ENCODE peak calls at places on chromosomes 5 and 9, in four cellular contexts. W is fibroblast of mammary gland, J is sigmoid colon, L is PC-3. X is an unnamed sample.
A peak's percentile ranks its signal among the peaks of the same experiment; 100 is the strongest.

GRCh38 chr9:114030364-114030763 is 47.7 kb downstream of the AMBP start:
- DNase-seq in W (no peak), J (peak; percentile 39), L (no peak), X (no peak)

GRCh38 chr9:84886866-84887265 is 217.3 kb downstream of the NTRK2 start:
- DNase-seq in W (no peak), J (no peak), L (no peak), X (no peak)

GRCh38 chr9:124820606-124821246 is 32.5 kb upstream of the WDR38 start:
- DNase-seq in W (no peak), J (no peak), L (no peak), X (no peak)

GRCh38 chr9:129558551-129559505 is 62.1 kb downstream of the C9orf50 start:
- DNase-seq in W (no peak), J (no peak), L (no peak), X (no peak)

GRCh38 chr9:117019242-117019641 is 332.1 kb downstream of the TRIM32 start:
- DNase-seq in W (no peak), J (no peak), L (no peak), X (no peak)

GRCh38 chr5:154603978-154604679 is 126.1 kb upstream of the HAND1 start:
- DNase-seq in W (peak; percentile 22), J (peak; percentile 81), L (peak; percentile 20), X (peak; percentile 23)

GRCh38 chr5:31319338-31319737 is 125.9 kb downstream of the CDH6 start:
- DNase-seq in W (no peak), J (no peak), L (no peak), X (no peak)

GRCh38 chr9:99466104-99466503 is 244.0 kb downstream of the SEC61B start:
- DNase-seq in W (no peak), J (no peak), L (no peak), X (no peak)

GRCh38 chr5:109852371-109853160 is 162.8 kb downstream of the MAN2A1 start:
- DNase-seq in W (peak; percentile 67), J (no peak), L (no peak), X (peak; percentile 66)

GRCh38 chr5:53785924-53786323 is 225.5 kb downstream of the NDUFS4 start:
- DNase-seq in W (peak; percentile 3), J (no peak), L (no peak), X (no peak)

GRCh38 chr9:96150324-96151023 is 151.5 kb downstream of the HSD17B3 start:
- DNase-seq in W (no peak), J (peak; percentile 32), L (no peak), X (no peak)

GRCh38 chr9:84153885-84154284 is 173.3 kb downstream of the RMI1 start:
- DNase-seq in W (peak; percentile 55), J (no peak), L (peak; percentile 50), X (peak; percentile 26)

GRCh38 chr9:131274674-131275331 is 1.5 kb downstream of the FAM78A start:
- DNase-seq in W (no peak), J (no peak), L (no peak), X (no peak)

GRCh38 chr9:20604561-20604960 is 17.7 kb downstream of the MLLT3 start:
- DNase-seq in W (peak; percentile 50), J (no peak), L (no peak), X (peak; percentile 76)

GRCh38 chr5:15383469-15383868 is 116.5 kb upstream of the FBXL7 start:
- DNase-seq in W (peak; percentile 22), J (no peak), L (peak; percentile 34), X (peak; percentile 60)
- TF ChIP-seq CTCF in W (peak; percentile 55), J (no peak), L (peak; percentile 49), X (peak; percentile 72)

GRCh38 chr9:73155968-73156592 is 4.4 kb downstream of the ANXA1 start:
- DNase-seq in W (no peak), J (no peak), L (no peak), X (no peak)

GRCh38 chr9:73155389-73155788 is 3.7 kb downstream of the ANXA1 start:
- DNase-seq in W (no peak), J (no peak), L (no peak), X (no peak)

GRCh38 chr9:73154271-73154670 is 2.6 kb downstream of the ANXA1 start:
- DNase-seq in W (no peak), J (no peak), L (no peak), X (no peak)

GRCh38 chr9:73153793-73154227 is 2.1 kb downstream of the ANXA1 start:
- DNase-seq in W (peak; percentile 76), J (no peak), L (no peak), X (peak; percentile 34)

DNA sequence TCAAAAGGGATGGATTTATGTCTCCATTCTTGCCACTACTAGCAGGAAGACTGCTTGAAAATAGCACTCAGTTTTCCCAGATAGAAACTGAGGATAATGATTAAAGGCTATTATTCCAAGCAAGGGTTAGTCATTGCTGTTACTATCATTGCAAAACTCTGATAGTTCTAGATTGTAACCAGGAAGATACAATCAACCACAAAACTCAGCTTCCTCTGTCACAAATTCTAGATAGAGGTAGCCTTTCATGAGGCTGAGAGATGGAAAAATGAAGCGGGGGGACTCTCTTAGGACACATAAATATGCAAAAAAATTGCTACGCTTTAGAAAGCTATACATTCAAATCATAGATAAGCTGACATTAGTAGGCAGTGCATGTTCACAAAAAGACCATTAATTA is 3.1 kb downstream of the ANXA1 start:
- DNase-seq in W (peak; percentile 43), J (no peak), L (peak; percentile 17), X (no peak)
- H3K4me3 ChIP-seq in W (peak overlapping the region; percentile 84), J (no peak overlapping the region), L (peak overlapping the region; percentile 86), X (peak overlapping the region; percentile 6)

DNA sequence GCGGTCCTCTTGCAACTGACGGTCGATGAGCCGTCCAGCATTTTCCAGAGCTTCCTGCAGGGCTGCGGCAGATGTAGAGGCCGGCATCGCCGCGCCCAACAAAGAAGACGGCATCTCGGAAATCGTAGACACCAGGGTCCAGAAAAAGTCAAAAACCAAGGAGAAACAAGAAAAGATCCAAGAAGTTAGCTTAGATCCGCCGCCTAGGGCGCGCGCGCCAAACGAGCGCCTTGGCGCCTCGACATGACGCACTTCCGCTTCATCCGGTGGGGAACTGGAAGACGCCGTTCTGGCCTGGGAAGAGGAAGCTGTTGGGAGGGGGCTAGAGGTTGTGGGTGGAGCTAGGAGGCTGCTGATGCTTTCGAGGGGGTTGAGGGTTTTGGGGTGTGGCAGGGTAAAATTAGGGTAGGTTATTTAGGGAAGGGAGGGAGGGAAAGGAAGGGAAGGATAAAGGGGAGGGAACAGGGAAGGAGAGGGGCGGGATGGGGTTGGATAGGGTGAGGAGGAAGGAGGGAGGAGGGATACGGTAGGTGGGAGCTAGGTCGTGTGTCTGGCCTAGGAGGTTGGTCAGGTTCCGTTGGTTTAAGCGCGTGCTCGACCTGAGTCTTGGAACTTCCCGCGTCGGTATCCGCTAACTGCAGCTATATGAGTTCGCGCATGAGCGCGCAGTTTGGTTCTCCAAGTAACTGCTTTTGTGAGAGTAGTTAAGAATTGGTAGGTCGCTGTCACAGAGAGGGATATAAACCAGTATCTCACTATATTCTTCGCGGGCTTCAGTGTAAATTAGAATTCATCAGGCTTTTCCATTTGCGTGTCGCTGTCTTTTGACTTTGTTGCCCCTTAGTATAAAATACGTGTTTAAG is at the start of gene NUP155:
- DNase-seq in W (peak; percentile 97), J (peak; percentile 96), L (peak; percentile 98), X (peak; percentile 96)
- TF ChIP-seq CTCF in W (no peak), J (no peak), L (no peak), X (no peak)

GRCh38 chr5:117107859-117108258 is 533.2 kb upstream of the SEMA6A start:
- DNase-seq in W (no peak), J (no peak), L (no peak), X (no peak)
- H3K4me3 ChIP-seq in W (no peak overlapping the region), J (no peak overlapping the region), L (no peak overlapping the region), X (no peak overlapping the region)

GRCh38 chr9:27047126-27047525 is 41.7 kb upstream of the LRRC19 start:
- DNase-seq in W (no peak), J (no peak), L (no peak), X (no peak)
- TF ChIP-seq CTCF in W (no peak), J (no peak), L (no peak), X (no peak)

X was measured in choroid plexus epithelial cell.